ENCODE peak calls at places on chromosomes 12 and 14, in eight cellular contexts. U, P, N, E, V, L, T and X are unnamed samples.

GRCh38 chr12:14367097-14367661 is 1.7 kb downstream of the ATF7IP start:
- DNase-seq in U (no peak), P (no peak), N (peak), E (no peak), V (no peak), L (no peak), T (no peak), X (no peak)

GRCh38 chr12:56723889-56724659 is 1.0 kb downstream of the NACA start:
- DNase-seq in U (peak), P (no peak), N (peak), E (no peak), V (peak), L (no peak), T (peak), X (no peak)

GRCh38 chr14:31270196-31270772 is 62.7 kb upstream of the HECTD1 start:
- DNase-seq in U (no peak), P (no peak), N (peak), E (no peak), V (no peak), L (no peak), T (no peak), X (peak)

GRCh38 chr14:42001436-42001835 is 394.8 kb downstream of the LRFN5 start:
- DNase-seq in U (no peak), P (no peak), N (no peak), E (no peak), V (no peak), L (peak), T (no peak), X (no peak)

GRCh38 chr14:73850940-73851339 is 691 bp upstream of the PTGR2 start:
- DNase-seq in U (no peak), P (no peak), N (no peak), E (no peak), V (no peak), L (peak), T (no peak), X (no peak)

GRCh38 chr14:51138353-51139103 is 43.6 kb upstream of the TRIM9 start:
- DNase-seq in U (no peak), P (no peak), N (no peak), E (no peak), V (no peak), L (no peak), T (no peak), X (no peak)

GRCh38 chr14:54902143-54902520 is 494 bp downstream of the GCH1 start:
- DNase-seq in U (peak), P (peak), N (peak), E (no peak), V (no peak), L (peak), T (peak), X (peak)

GRCh38 chr12:2974560-2974971 is 15.4 kb downstream of the TEAD4 start:
- DNase-seq in U (no peak), P (no peak), N (peak), E (no peak), V (no peak), L (no peak), T (no peak), X (peak)

GRCh38 chr14:76376001-76376404 is at the start of gene ESRRB:
- DNase-seq in U (no peak), P (peak), N (peak), E (no peak), V (no peak), L (peak), T (no peak), X (peak)

GRCh38 chr14:50813544-50813863 is 17.5 kb downstream of the NIN start:
- DNase-seq in U (no peak), P (no peak), N (peak), E (no peak), V (no peak), L (no peak), T (no peak), X (no peak)

GRCh38 chr12:25970916-25971674 is 12.6 kb downstream of the RASSF8 start:
- DNase-seq in U (no peak), P (no peak), N (peak), E (no peak), V (no peak), L (no peak), T (no peak), X (no peak)

GRCh38 chr12:1457901-1458300 is 136.5 kb downstream of the FBXL14 start:
- DNase-seq in U (no peak), P (no peak), N (peak), E (no peak), V (no peak), L (no peak), T (no peak), X (peak)

GRCh38 chr14:101774006-101774755 is 12.7 kb downstream of the PPP2R5C start:
- DNase-seq in U (no peak), P (no peak), N (no peak), E (no peak), V (peak), L (no peak), T (no peak), X (no peak)

GRCh38 chr14:88005978-88006851 is 1.3 kb downstream of the GPR65 start:
- DNase-seq in U (no peak), P (no peak), N (no peak), E (no peak), V (no peak), L (no peak), T (no peak), X (no peak)

GRCh38 chr12:71439613-71440392 is at the start of gene LGR5:
- DNase-seq in U (peak), P (peak), N (peak), E (peak), V (peak), L (peak), T (peak), X (peak)

GRCh38 chr14:105944632-105945610 is 418.5 kb downstream of the TMEM121 start:
- DNase-seq in U (peak), P (no peak), N (no peak), E (peak), V (no peak), L (peak), T (peak), X (peak)

GRCh38 chr12:48952691-48953090 is 4.6 kb downstream of the ARF3 start:
- DNase-seq in U (no peak), P (no peak), N (no peak), E (no peak), V (no peak), L (no peak), T (no peak), X (no peak)

GRCh38 chr12:122965356-122965755 is 907 bp downstream of the ABCB9 start:
- DNase-seq in U (no peak), P (no peak), N (no peak), E (no peak), V (no peak), L (no peak), T (no peak), X (peak)

GRCh38 chr12:123034865-123035264 is 54.4 kb downstream of the ARL6IP4 start:
- DNase-seq in U (no peak), P (no peak), N (peak), E (no peak), V (no peak), L (no peak), T (no peak), X (peak)

GRCh38 chr12:131639270-131639940 is 71.5 kb upstream of the SFSWAP start:
- DNase-seq in U (no peak), P (no peak), N (no peak), E (no peak), V (no peak), L (no peak), T (no peak), X (no peak)

GRCh38 chr14:69913686-69914085 is 34.5 kb downstream of the SMOC1 start:
- DNase-seq in U (no peak), P (no peak), N (peak), E (no peak), V (no peak), L (no peak), T (no peak), X (no peak)

GRCh38 chr12:50282581-50283229 is 615 bp downstream of the LIMA1 start:
- DNase-seq in U (no peak), P (no peak), N (peak), E (no peak), V (no peak), L (peak), T (no peak), X (no peak)

GRCh38 chr14:37198907-37199306 is 1.2 kb downstream of the MIPOL1 start:
- DNase-seq in U (no peak), P (no peak), N (no peak), E (no peak), V (no peak), L (no peak), T (no peak), X (no peak)